ENCODE peak calls at places on chromosomes 13 and 19, in four cellular contexts. One of them, this sample, is unnamed.

GRCh38 chr19:31761281-31761913 is 412.2 kb upstream of the TSHZ3 start:
- DNase-seq in mammary epithelial cell: no peak
- DNase-seq in left lung: no peak
- DNase-seq in heart left ventricle: no peak
- DNase-seq in this sample: no peak

GRCh38 chr19:7637374-7638256 is 705 bp downstream of the STXBP2 start:
- DNase-seq in mammary epithelial cell: peak
- DNase-seq in left lung: peak
- DNase-seq in heart left ventricle: no peak
- DNase-seq in this sample: no peak

GRCh38 chr13:106500450-106500849 is 35.0 kb downstream of the EFNB2 start:
- DNase-seq in mammary epithelial cell: peak
- DNase-seq in left lung: no peak
- DNase-seq in heart left ventricle: no peak
- DNase-seq in this sample: no peak

GRCh38 chr19:46955114-46955812 is 64.4 kb upstream of the NPAS1 start:
- DNase-seq in mammary epithelial cell: no peak
- DNase-seq in left lung: no peak
- DNase-seq in heart left ventricle: no peak
- DNase-seq in this sample: no peak

GRCh38 chr19:48308695-48309586 is 16.4 kb upstream of the EMP3 start:
- DNase-seq in mammary epithelial cell: no peak
- DNase-seq in left lung: no peak
- DNase-seq in heart left ventricle: no peak
- DNase-seq in this sample: no peak

GRCh38 chr19:57946316-57946715 is 1.2 kb downstream of the ZNF256 start:
- DNase-seq in mammary epithelial cell: no peak
- DNase-seq in left lung: no peak
- DNase-seq in heart left ventricle: no peak
- DNase-seq in this sample: no peak

GRCh38 chr13:53150568-53150967 is 122.0 kb downstream of the OLFM4 start:
- DNase-seq in mammary epithelial cell: no peak
- DNase-seq in left lung: no peak
- DNase-seq in heart left ventricle: no peak
- DNase-seq in this sample: no peak

GRCh38 chr13:44425815-44426078 is 52.1 kb downstream of the SERP2 start:
- DNase-seq in mammary epithelial cell: no peak
- DNase-seq in left lung: no peak
- DNase-seq in heart left ventricle: no peak
- DNase-seq in this sample: no peak

GRCh38 chr19:5128251-5128931 is 159.5 kb downstream of the KDM4B start:
- DNase-seq in mammary epithelial cell: no peak
- DNase-seq in left lung: no peak
- DNase-seq in heart left ventricle: peak
- DNase-seq in this sample: no peak

GRCh38 chr19:13869324-13869723 is 7.6 kb upstream of the NANOS3 start:
- DNase-seq in mammary epithelial cell: no peak
- DNase-seq in left lung: no peak
- DNase-seq in heart left ventricle: no peak
- DNase-seq in this sample: no peak

GRCh38 chr19:48330012-48330681 is 4.8 kb downstream of the EMP3 start:
- DNase-seq in mammary epithelial cell: peak
- DNase-seq in left lung: peak
- DNase-seq in heart left ventricle: peak
- DNase-seq in this sample: peak

GRCh38 chr19:54708781-54709180 is 15.5 kb upstream of the KIR3DL3 start:
- DNase-seq in mammary epithelial cell: no peak
- DNase-seq in left lung: no peak
- DNase-seq in heart left ventricle: no peak
- DNase-seq in this sample: no peak

GRCh38 chr19:45496349-45496953 is 396 bp downstream of the RTN2 start:
- DNase-seq in mammary epithelial cell: no peak
- DNase-seq in left lung: no peak
- DNase-seq in heart left ventricle: no peak
- DNase-seq in this sample: peak

GRCh38 chr19:40745402-40745780 is 4.9 kb downstream of the ACTMAP start:
- DNase-seq in mammary epithelial cell: no peak
- DNase-seq in left lung: no peak
- DNase-seq in heart left ventricle: no peak
- DNase-seq in this sample: no peak

GRCh38 chr13:113148407-113148806 is 10.0 kb upstream of the PROZ start:
- DNase-seq in mammary epithelial cell: no peak
- DNase-seq in left lung: no peak
- DNase-seq in heart left ventricle: no peak
- DNase-seq in this sample: no peak

GRCh38 chr13:43269037-43269476 is 245.7 kb downstream of the DNAJC15 start:
- DNase-seq in mammary epithelial cell: peak
- DNase-seq in left lung: peak
- DNase-seq in heart left ventricle: peak
- DNase-seq in this sample: no peak

GRCh38 chr13:26872444-26873173 is 112.0 kb upstream of the GPR12 start:
- DNase-seq in mammary epithelial cell: peak
- DNase-seq in left lung: no peak
- DNase-seq in heart left ventricle: peak
- DNase-seq in this sample: peak

GRCh38 chr13:26787961-26788360 is 27.4 kb upstream of the GPR12 start:
- DNase-seq in mammary epithelial cell: no peak
- DNase-seq in left lung: no peak
- DNase-seq in heart left ventricle: no peak
- DNase-seq in this sample: no peak

GRCh38 chr13:44573790-44574465 is 2.2 kb downstream of the TSC22D1 start:
- DNase-seq in mammary epithelial cell: peak
- DNase-seq in left lung: no peak
- DNase-seq in heart left ventricle: no peak
- DNase-seq in this sample: no peak

GRCh38 chr13:96671073-96671472 is 323.2 kb downstream of the OXGR1 start:
- DNase-seq in mammary epithelial cell: peak
- DNase-seq in left lung: no peak
- DNase-seq in heart left ventricle: no peak
- DNase-seq in this sample: no peak

GRCh38 chr13:90622547-90622946 is 724.9 kb upstream of the MIR17HG start:
- DNase-seq in mammary epithelial cell: peak
- DNase-seq in left lung: no peak
- DNase-seq in heart left ventricle: no peak
- DNase-seq in this sample: no peak

GRCh38 chr13:78020861-78021260 is 102.2 kb upstream of the EDNRB start:
- DNase-seq in mammary epithelial cell: no peak
- DNase-seq in left lung: no peak
- DNase-seq in heart left ventricle: no peak
- DNase-seq in this sample: no peak

GRCh38 chr13:78102121-78102677 is 183.6 kb upstream of the EDNRB start:
- DNase-seq in mammary epithelial cell: peak
- DNase-seq in left lung: no peak
- DNase-seq in heart left ventricle: peak
- DNase-seq in this sample: no peak

GRCh38 chr19:54133312-54133956 is 4.1 kb upstream of the CNOT3 start:
- DNase-seq in mammary epithelial cell: no peak
- DNase-seq in left lung: no peak
- DNase-seq in heart left ventricle: no peak
- DNase-seq in this sample: no peak

GRCh38 chr19:7507884-7508283 is 8.0 kb upstream of the ZNF358 start:
- DNase-seq in mammary epithelial cell: peak
- DNase-seq in left lung: peak
- DNase-seq in heart left ventricle: no peak
- DNase-seq in this sample: no peak

GRCh38 chr19:1172353-1173159 is 1.5 kb downstream of the SBNO2 start:
- DNase-seq in mammary epithelial cell: peak
- DNase-seq in left lung: no peak
- DNase-seq in heart left ventricle: peak
- DNase-seq in this sample: no peak

GRCh38 chr13:104691765-104692164 is 1625.5 kb upstream of the SLC10A2 start:
- DNase-seq in mammary epithelial cell: no peak
- DNase-seq in left lung: no peak
- DNase-seq in heart left ventricle: no peak
- DNase-seq in this sample: no peak

GRCh38 chr19:35476149-35476548 is 14.1 kb downstream of the KRTDAP start:
- DNase-seq in mammary epithelial cell: peak
- DNase-seq in left lung: no peak
- DNase-seq in heart left ventricle: no peak
- DNase-seq in this sample: no peak
- TF ChIP-seq CTCF in mammary epithelial cell: peak
- TF ChIP-seq CTCF in left lung: no peak
- TF ChIP-seq CTCF in heart left ventricle: no peak
- TF ChIP-seq CTCF in this sample: no peak

DNA sequence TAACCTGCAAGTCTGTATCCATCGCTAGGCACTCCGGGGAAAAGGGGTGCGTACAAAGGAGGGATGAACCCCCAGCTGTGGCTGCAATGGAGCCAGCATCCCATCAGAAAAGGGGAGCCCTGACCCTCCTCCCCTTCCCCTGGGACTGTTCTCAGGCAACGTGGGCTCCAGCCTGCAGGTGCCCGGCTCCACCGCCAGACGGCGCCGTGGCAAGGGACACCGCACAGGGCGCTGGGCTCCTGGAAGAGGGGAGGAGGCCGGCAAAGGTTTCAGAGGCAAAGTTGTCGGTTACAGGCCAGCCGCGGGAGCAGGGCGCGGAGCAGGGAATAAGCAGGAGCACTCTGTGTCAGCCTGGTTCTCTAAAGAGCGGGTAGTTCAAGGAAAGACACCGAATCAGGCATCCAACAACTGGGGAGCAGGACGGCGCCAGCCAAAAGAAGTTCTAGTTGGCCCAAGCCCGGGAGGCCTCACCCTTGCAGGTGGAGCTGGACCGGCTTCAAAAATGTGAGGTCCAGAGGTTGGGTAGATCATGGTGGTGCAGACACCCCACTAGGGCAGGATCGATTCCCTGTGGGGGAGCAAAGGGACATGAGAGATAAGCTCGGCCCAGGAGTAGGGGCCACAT is 53.0 kb upstream of the ATP12A start:
- DNase-seq in mammary epithelial cell: no peak
- DNase-seq in left lung: no peak
- DNase-seq in heart left ventricle: no peak
- DNase-seq in this sample: no peak
- TF ChIP-seq CTCF in mammary epithelial cell: peak
- TF ChIP-seq CTCF in left lung: peak
- TF ChIP-seq CTCF in heart left ventricle: peak
- TF ChIP-seq CTCF in this sample: no peak

DNA sequence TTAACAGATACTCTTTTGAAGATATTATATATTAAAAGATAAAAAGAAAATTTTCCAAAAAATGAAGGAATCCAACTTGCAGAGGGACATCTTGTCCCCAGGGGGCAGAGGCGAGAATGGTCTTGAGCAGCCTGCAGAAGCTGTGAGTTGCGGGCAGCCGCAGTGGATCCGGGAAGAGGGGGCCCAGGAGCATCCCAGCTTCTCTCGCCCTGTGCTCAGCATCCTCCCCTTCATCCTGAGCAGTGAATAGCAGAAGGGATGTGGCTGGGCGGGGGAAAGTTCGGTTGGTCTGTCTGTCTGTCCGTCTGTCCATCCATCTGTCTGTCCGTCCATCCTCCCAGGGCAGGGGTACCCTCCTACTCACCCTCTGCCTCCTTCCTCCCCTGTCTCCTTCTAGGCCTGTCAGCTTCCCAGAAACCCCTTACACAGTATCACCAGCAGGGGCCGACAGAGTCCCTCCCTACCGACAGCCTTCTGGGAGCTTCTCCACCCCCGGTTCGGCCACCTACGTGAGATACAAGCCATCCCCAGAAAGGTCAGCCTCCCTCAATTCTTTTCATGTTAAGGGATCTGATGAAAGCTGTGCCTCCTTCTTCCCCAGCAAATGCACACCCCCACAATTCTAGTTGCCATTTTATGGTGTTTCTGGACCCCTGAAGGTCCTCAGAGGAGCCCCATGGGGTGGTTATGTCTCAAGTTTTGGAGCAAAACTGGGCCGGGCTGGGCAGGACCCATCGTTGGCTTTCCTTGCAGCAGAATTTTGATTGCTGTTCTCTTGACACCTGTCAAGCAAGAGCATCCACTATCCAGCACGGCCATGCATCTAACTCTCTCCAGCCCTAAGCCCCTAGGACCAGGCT is 81.6 kb downstream of the DPF1 start:
- DNase-seq in mammary epithelial cell: peak
- DNase-seq in left lung: peak
- DNase-seq in heart left ventricle: peak
- DNase-seq in this sample: no peak
- TF ChIP-seq CTCF in mammary epithelial cell: peak
- TF ChIP-seq CTCF in left lung: peak
- TF ChIP-seq CTCF in heart left ventricle: peak
- TF ChIP-seq CTCF in this sample: peak

GRCh38 chr13:32031025-32031814 is at the start of gene FRY:
- DNase-seq in mammary epithelial cell: peak
- DNase-seq in left lung: peak
- DNase-seq in heart left ventricle: peak
- DNase-seq in this sample: peak
- TF ChIP-seq CTCF in mammary epithelial cell: peak
- TF ChIP-seq CTCF in left lung: no peak
- TF ChIP-seq CTCF in heart left ventricle: no peak
- TF ChIP-seq CTCF in this sample: no peak

GRCh38 chr19:12669272-12670158 is 2.9 kb downstream of the WDR83 start:
- DNase-seq in mammary epithelial cell: peak
- DNase-seq in left lung: peak
- DNase-seq in heart left ventricle: peak
- DNase-seq in this sample: peak
- TF ChIP-seq CTCF in mammary epithelial cell: no peak
- TF ChIP-seq CTCF in left lung: no peak
- TF ChIP-seq CTCF in heart left ventricle: no peak
- TF ChIP-seq CTCF in this sample: no peak

GRCh38 chr13:110352735-110353134 is 45.7 kb downstream of the COL4A2 start:
- DNase-seq in mammary epithelial cell: no peak
- DNase-seq in left lung: no peak
- DNase-seq in heart left ventricle: no peak
- DNase-seq in this sample: no peak
- TF ChIP-seq CTCF in mammary epithelial cell: no peak
- TF ChIP-seq CTCF in left lung: no peak
- TF ChIP-seq CTCF in heart left ventricle: no peak
- TF ChIP-seq CTCF in this sample: no peak

This sample was measured in natural killer cell.